ENCODE peak calls at places on chromosomes 13 and 19, in seven cellular contexts. R is neural crest cell, W is suprapubic skin, B is ovary, Z is mammary epithelial cell, C is fibroblast of lung, L is neural progenitor cell. J is an unnamed sample.

GRCh38 chr13:77815330-77815729 is 103.3 kb downstream of the EDNRB start:
- DNase-seq in R (no peak), W (no peak), B (no peak), Z (no peak), C (no peak), L (no peak), J (no peak)

GRCh38 chr19:55253842-55254624 is 4.8 kb downstream of the PPP6R1 start:
- DNase-seq in R (no peak), W (peak), B (no peak), Z (no peak), C (no peak), L (no peak), J (peak)

GRCh38 chr19:612941-613340 is 20.4 kb downstream of the POLRMT start:
- DNase-seq in R (no peak), W (no peak), B (no peak), Z (no peak), C (no peak), L (no peak), J (no peak)

GRCh38 chr13:85557651-85558050 is 241.6 kb downstream of the SLITRK6 start:
- DNase-seq in R (no peak), W (no peak), B (no peak), Z (no peak), C (no peak), L (no peak), J (no peak)

GRCh38 chr13:36548129-36548528 is 115.8 kb downstream of the CCNA1 start:
- DNase-seq in R (no peak), W (no peak), B (no peak), Z (no peak), C (no peak), L (no peak), J (no peak)

GRCh38 chr13:103351035-103351828 is 285.0 kb upstream of the SLC10A2 start:
- DNase-seq in R (no peak), W (no peak), B (no peak), Z (peak), C (peak), L (peak), J (no peak)

GRCh38 chr13:90545070-90545840 is 802.2 kb upstream of the MIR17HG start:
- DNase-seq in R (no peak), W (no peak), B (no peak), Z (peak), C (peak), L (no peak), J (no peak)

GRCh38 chr13:23969672-23970071 is 72.4 kb upstream of the C1QTNF9B start:
- DNase-seq in R (no peak), W (no peak), B (no peak), Z (no peak), C (peak), L (no peak), J (no peak)

GRCh38 chr19:6890421-6890913 is 3.1 kb downstream of the ADGRE1 start:
- DNase-seq in R (no peak), W (no peak), B (no peak), Z (no peak), C (no peak), L (no peak), J (no peak)

DNA sequence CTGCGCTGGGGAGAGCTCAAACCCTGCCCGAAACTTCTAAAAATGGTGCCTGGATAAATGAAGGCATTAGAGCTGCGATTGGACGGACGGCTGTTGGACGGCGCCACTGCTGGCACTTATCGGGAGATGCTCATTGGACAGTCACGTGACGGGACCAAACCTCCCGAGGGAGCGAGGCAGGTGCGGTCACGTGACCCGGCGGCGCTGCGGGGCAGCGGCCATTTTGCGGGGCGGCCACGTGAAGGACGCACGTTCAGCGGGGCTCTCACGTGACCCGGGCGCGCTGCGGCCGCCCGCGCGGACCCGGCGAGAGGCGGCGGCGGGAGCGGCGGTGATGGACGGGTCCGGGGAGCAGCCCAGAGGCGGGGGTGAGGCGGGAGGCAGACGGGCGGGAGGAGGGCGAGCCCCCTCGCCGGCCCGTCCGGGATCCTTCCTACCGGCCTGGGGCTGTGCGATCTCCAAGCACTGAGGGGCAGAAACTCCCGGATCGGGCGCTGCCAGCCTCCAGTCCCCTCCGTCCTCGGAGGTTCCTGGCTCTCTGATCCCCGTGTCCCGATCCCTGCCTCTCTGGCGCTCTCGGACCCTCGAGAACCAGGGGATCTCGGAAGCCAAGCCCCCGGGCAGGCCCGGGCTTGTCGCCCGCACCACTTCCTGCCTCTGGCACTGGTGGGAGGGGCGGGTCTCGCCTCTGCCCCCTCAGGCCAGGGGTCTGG is at the start of gene BAX:
- DNase-seq in R (peak), W (peak), B (peak), Z (peak), C (peak), L (peak), J (peak)
- TF ChIP-seq CTCF in R (no peak), W (no peak), B (peak), Z (no peak), C (no peak), L (no peak), J (no peak)

DNA sequence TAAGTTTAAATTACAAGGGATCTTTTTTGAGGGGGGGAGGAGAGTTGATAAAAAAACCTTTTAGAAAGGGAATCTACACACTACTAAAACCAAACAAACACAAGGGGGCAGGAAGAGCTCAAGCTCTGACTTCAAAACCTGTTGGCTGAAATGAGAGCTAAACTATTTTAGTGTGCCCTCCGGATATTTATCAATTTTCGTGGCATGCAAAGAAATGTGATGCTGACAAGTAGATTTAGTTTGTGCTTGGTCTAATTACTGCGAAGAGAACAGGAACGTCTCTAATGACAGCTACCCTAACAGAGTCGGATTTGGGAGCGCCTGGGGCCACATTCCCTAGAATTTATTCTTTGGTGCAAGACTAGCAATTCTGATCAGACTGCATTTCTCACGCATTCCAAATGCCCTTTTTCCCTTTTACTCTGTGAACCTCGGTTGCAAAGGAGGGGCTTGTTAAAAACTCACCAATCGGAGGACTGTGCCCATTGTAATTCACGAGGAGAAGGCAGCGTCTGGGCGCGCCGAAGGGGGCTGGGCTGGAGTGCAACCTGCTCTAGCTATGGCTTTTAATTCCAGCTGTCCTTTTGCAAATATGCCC is 804 bp upstream of the FREM2 start:
- DNase-seq in R (no peak), W (no peak), B (no peak), Z (peak), C (peak), L (peak), J (no peak)
- TF ChIP-seq CTCF in R (peak), W (no peak), B (peak), Z (peak), C (no peak), L (peak), J (no peak)

DNA sequence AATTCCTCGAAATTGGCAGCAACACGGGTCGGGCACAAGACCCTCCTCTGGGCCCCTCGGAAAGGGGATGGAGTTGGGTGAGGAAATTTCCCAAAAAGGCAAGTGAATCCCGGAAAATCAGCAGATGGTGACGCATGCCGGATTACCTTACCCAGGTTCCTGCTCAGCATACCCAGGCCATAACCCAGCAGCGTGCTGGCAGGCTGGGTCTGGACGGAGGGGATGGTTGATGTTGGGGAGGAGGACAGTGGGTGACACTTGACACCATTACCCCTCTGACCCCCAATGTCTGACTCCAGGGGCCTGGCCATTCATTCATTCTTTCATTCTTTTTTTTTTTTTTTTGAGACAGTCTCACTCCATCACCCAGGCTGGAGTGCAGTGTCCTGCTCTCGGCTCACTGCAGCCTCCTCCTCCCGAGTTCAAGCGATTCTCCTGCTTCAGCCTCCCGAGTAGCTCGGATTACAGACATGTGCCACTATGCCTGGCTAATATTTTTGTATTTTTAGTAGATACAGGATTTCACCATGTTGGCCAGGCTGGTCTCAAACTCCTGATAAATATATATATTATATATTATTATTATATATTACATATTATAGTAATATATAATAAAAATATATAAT is 794 bp downstream of the PVR start:
- DNase-seq in R (peak), W (no peak), B (no peak), Z (peak), C (peak), L (peak), J (peak)
- TF ChIP-seq CTCF in R (no peak), W (no peak), B (no peak), Z (no peak), C (no peak), L (no peak), J (no peak)

GRCh38 chr19:47315125-47315821 is 5.6 kb downstream of the C5AR1 start:
- DNase-seq in R (no peak), W (peak), B (no peak), Z (peak), C (peak), L (no peak), J (no peak)
- TF ChIP-seq CTCF in R (no peak), W (no peak), B (no peak), Z (no peak), C (no peak), L (no peak), J (no peak)

GRCh38 chr19:51783373-51783772 is 11.6 kb upstream of the FPR3 start:
- DNase-seq in R (no peak), W (no peak), B (no peak), Z (peak), C (no peak), L (no peak), J (no peak)
- TF ChIP-seq CTCF in R (no peak), W (no peak), B (no peak), Z (peak), C (no peak), L (peak), J (no peak)

GRCh38 chr19:39582891-39583625 is 19.3 kb upstream of the LGALS13 start:
- DNase-seq in R (no peak), W (no peak), B (no peak), Z (no peak), C (no peak), L (no peak), J (peak)
- TF ChIP-seq CTCF in R (no peak), W (no peak), B (no peak), Z (no peak), C (no peak), L (no peak), J (no peak)

GRCh38 chr19:14023404-14024235 is 4.3 kb upstream of the RLN3 start:
- DNase-seq in R (peak), W (no peak), B (no peak), Z (peak), C (peak), L (peak), J (peak)
- TF ChIP-seq CTCF in R (peak), W (peak), B (no peak), Z (peak), C (peak), L (peak), J (no peak)

GRCh38 chr13:31409678-31410356 is 210.0 kb downstream of the B3GLCT start:
- DNase-seq in R (no peak), W (no peak), B (no peak), Z (peak), C (peak), L (peak), J (no peak)
- TF ChIP-seq CTCF in R (peak), W (no peak), B (no peak), Z (peak), C (no peak), L (peak), J (no peak)

GRCh38 chr13:106385669-106386068 is 149.8 kb downstream of the EFNB2 start:
- DNase-seq in R (no peak), W (no peak), B (no peak), Z (no peak), C (no peak), L (no peak), J (no peak)

GRCh38 chr13:106383791-106384190 is 151.7 kb downstream of the EFNB2 start:
- DNase-seq in R (no peak), W (no peak), B (no peak), Z (no peak), C (no peak), L (no peak), J (no peak)

GRCh38 chr13:106381083-106381482 is 154.4 kb downstream of the EFNB2 start:
- DNase-seq in R (no peak), W (no peak), B (no peak), Z (no peak), C (peak), L (peak), J (no peak)

GRCh38 chr13:106384516-106384915 is 150.9 kb downstream of the EFNB2 start:
- DNase-seq in R (no peak), W (no peak), B (no peak), Z (no peak), C (no peak), L (no peak), J (no peak)

GRCh38 chr13:106382569-106382968 is 152.9 kb downstream of the EFNB2 start:
- DNase-seq in R (no peak), W (no peak), B (no peak), Z (no peak), C (no peak), L (no peak), J (no peak)
- TF ChIP-seq CTCF in R (no peak), W (no peak), B (no peak), Z (no peak), C (no peak), L (no peak), J (no peak)

GRCh38 chr19:2661615-2662014 is 40.9 kb downstream of the GNG7 start:
- DNase-seq in R (no peak), W (no peak), B (no peak), Z (no peak), C (no peak), L (no peak), J (no peak)
- TF ChIP-seq CTCF in R (peak), W (no peak), B (no peak), Z (peak), C (no peak), L (no peak), J (no peak)

J was measured in GM20000.